ENCODE peak calls at places on chromosomes 2 and 18, in five cellular contexts. S is adrenal gland, D is cardiac muscle cell, L is AG10803, Q is NCI-H748 treated with DMSO at 0.1 percent for 48 hours. M is an unnamed sample.

GRCh38 chr2:153823880-153824279 is 47.8 kb upstream of the GALNT13 start:
- DNase-seq in S (no peak), D (no peak), L (no peak), Q (no peak), M (no peak)

GRCh38 chr2:32947484-32948143 is 861 bp downstream of the LTBP1 start:
- DNase-seq in S (no peak), D (peak), L (peak), Q (no peak), M (peak)

GRCh38 chr18:77165489-77166415 is 33.2 kb upstream of the MBP start:
- DNase-seq in S (no peak), D (no peak), L (peak), Q (no peak), M (no peak)

GRCh38 chr2:142983174-142983573 is 105.7 kb downstream of the KYNU start:
- DNase-seq in S (no peak), D (no peak), L (no peak), Q (no peak), M (no peak)

GRCh38 chr2:146324954-146325353 is 1519.9 kb upstream of the ACVR2A start:
- DNase-seq in S (no peak), D (no peak), L (peak), Q (no peak), M (no peak)

GRCh38 chr2:189393440-189394111 is 47.7 kb upstream of the WDR75 start:
- DNase-seq in S (no peak), D (no peak), L (peak), Q (no peak), M (no peak)

GRCh38 chr2:39379643-39380524 is 57.2 kb downstream of the MAP4K3 start:
- DNase-seq in S (no peak), D (peak), L (peak), Q (peak), M (no peak)

GRCh38 chr2:112805542-112805941 is 21.2 kb upstream of the IL1A start:
- DNase-seq in S (no peak), D (no peak), L (no peak), Q (no peak), M (no peak)

GRCh38 chr2:84850471-84850870 is 30.4 kb downstream of the TRABD2A start:
- DNase-seq in S (peak), D (no peak), L (no peak), Q (no peak), M (no peak)

GRCh38 chr18:48816554-48816953 is 134.2 kb downstream of the SMAD7 start:
- DNase-seq in S (peak), D (no peak), L (no peak), Q (no peak), M (no peak)

GRCh38 chr2:25341031-25341727 is 546 bp downstream of the DNMT3A start:
- DNase-seq in S (no peak), D (peak), L (no peak), Q (no peak), M (no peak)

GRCh38 chr2:46794693-46795317 is 120.8 kb downstream of the MCFD2 start:
- DNase-seq in S (no peak), D (no peak), L (no peak), Q (no peak), M (no peak)

GRCh38 chr18:76464281-76465259 is 30.5 kb downstream of the ZNF516 start:
- DNase-seq in S (no peak), D (no peak), L (no peak), Q (no peak), M (no peak)

GRCh38 chr2:31429759-31430438 is 15.4 kb upstream of the XDH start:
- DNase-seq in S (no peak), D (no peak), L (no peak), Q (no peak), M (no peak)

GRCh38 chr18:44841221-44841620 is 160.5 kb downstream of the SETBP1 start:
- DNase-seq in S (no peak), D (no peak), L (no peak), Q (no peak), M (no peak)

GRCh38 chr2:30730736-30731135 is 76.5 kb downstream of the CAPN13 start:
- DNase-seq in S (no peak), D (no peak), L (no peak), Q (no peak), M (no peak)

GRCh38 chr2:63734510-63734909 is 107.2 kb upstream of the UGP2 start:
- DNase-seq in S (no peak), D (no peak), L (peak), Q (no peak), M (no peak)

GRCh38 chr2:5692561-5693287 is 540 bp downstream of the SOX11 start:
- DNase-seq in S (no peak), D (peak), L (peak), Q (peak), M (no peak)

GRCh38 chr2:88148929-88149438 is 21.1 kb upstream of the FABP1 start:
- DNase-seq in S (no peak), D (no peak), L (no peak), Q (no peak), M (no peak)

GRCh38 chr2:239277401-239278085 is 123.3 kb downstream of the HDAC4 start:
- DNase-seq in S (no peak), D (no peak), L (no peak), Q (no peak), M (no peak)

GRCh38 chr2:6445156-6445555 is 420.6 kb downstream of the CMPK2 start:
- DNase-seq in S (no peak), D (no peak), L (no peak), Q (no peak), M (no peak)

GRCh38 chr2:128452536-128453530 is 134.2 kb upstream of the HS6ST1 start:
- DNase-seq in S (peak), D (no peak), L (no peak), Q (no peak), M (no peak)

GRCh38 chr2:174334278-174334715 is 457 bp upstream of the SP9 start:
- DNase-seq in S (no peak), D (no peak), L (peak), Q (no peak), M (peak)

GRCh38 chr2:144404621-144405312 is 115.2 kb downstream of the ZEB2 start:
- DNase-seq in S (no peak), D (no peak), L (no peak), Q (no peak), M (no peak)

GRCh38 chr2:26652361-26653041 is 11.3 kb upstream of the CIB4 start:
- DNase-seq in S (peak), D (peak), L (peak), Q (no peak), M (no peak)

GRCh38 chr2:40048506-40048905 is 269.4 kb upstream of the THUMPD2 start:
- DNase-seq in S (no peak), D (no peak), L (no peak), Q (no peak), M (no peak)

GRCh38 chr18:44771572-44771956 is 90.9 kb downstream of the SETBP1 start:
- DNase-seq in S (no peak), D (no peak), L (no peak), Q (no peak), M (no peak)

GRCh38 chr2:113390133-113390849 is 47.2 kb upstream of the ZNG1B start:
- DNase-seq in S (peak), D (peak), L (peak), Q (no peak), M (peak)

GRCh38 chr18:77529492-77529891 is 279.8 kb downstream of the GALR1 start:
- DNase-seq in S (no peak), D (no peak), L (no peak), Q (no peak), M (no peak)

GRCh38 chr2:238274152-238274865 is 14.1 kb downstream of the PER2 start:
- DNase-seq in S (no peak), D (no peak), L (no peak), Q (no peak), M (no peak)

GRCh38 chr2:54387592-54387991 is 68.5 kb upstream of the SPTBN1 start:
- DNase-seq in S (no peak), D (no peak), L (no peak), Q (no peak), M (no peak)

GRCh38 chr2:221529177-221529942 is 42.7 kb downstream of the EPHA4 start:
- DNase-seq in S (no peak), D (no peak), L (no peak), Q (peak), M (no peak)

GRCh38 chr2:131055169-131056065 is 37.8 kb downstream of the FAM168B start:
- DNase-seq in S (no peak), D (no peak), L (peak), Q (no peak), M (no peak)

GRCh38 chr18:56831988-56832387 is 180.8 kb downstream of the WDR7 start:
- DNase-seq in S (no peak), D (no peak), L (no peak), Q (no peak), M (no peak)

GRCh38 chr2:58239243-58239642 is 1.9 kb downstream of the FANCL start:
- DNase-seq in S (no peak), D (no peak), L (no peak), Q (no peak), M (no peak)

GRCh38 chr2:99537910-99538485 is 48.2 kb upstream of the REV1 start:
- DNase-seq in S (no peak), D (no peak), L (no peak), Q (no peak), M (no peak)

GRCh38 chr18:46429649-46430224 is 227.3 kb downstream of the LOXHD1 start:
- DNase-seq in S (no peak), D (no peak), L (no peak), Q (no peak), M (no peak)

GRCh38 chr2:64456298-64456697 is 2.3 kb downstream of the LGALSL start:
- DNase-seq in S (no peak), D (peak), L (no peak), Q (no peak), M (no peak)